ENCODE peak calls at places on chromosomes 3 and 15, in nine cellular contexts. F is bronchial epithelial cell, D is AG04450, M is astrocyte of the spinal cord, G is fibroblast of villous mesenchyme, C is adrenal gland, V is psoas muscle, Y is heart left ventricle, T is MCF 10A. A is an unnamed sample.

GRCh38 chr15:42133892-42134502 is 22.4 kb downstream of the PLA2G4F start:
- DNase-seq in T (peak; percentile 62), C (no peak), V (peak; percentile 77), M (no peak), Y (no peak), F (no peak), D (no peak), G (peak; percentile 21), A (no peak)

GRCh38 chr3:54188176-54188791 is 65.9 kb downstream of the CACNA2D3 start:
- DNase-seq in D (no peak), C (peak; percentile 52), F (peak; percentile 46), T (peak; percentile 82), V (no peak), Y (no peak), M (peak; percentile 34), G (peak; percentile 44), A (peak; percentile 4)

GRCh38 chr15:66948294-66948693 is 117.1 kb upstream of the SMAD3 start:
- DNase-seq in D (no peak), V (no peak), M (peak; percentile 31), T (peak; percentile 60), Y (no peak), G (no peak), C (peak; percentile 12), F (peak; percentile 8), A (no peak)

GRCh38 chr3:150216041-150216811 is 191.9 kb upstream of the TSC22D2 start:
- DNase-seq in D (no peak), Y (peak; percentile 73), M (peak; percentile 90), G (peak; percentile 51), F (peak; percentile 29), V (peak; percentile 71), C (no peak), T (peak; percentile 96), A (peak; percentile 53)

GRCh38 chr3:65039754-65040210 is 352.0 kb upstream of the ADAMTS9 start:
- DNase-seq in D (no peak), V (no peak), C (no peak), Y (no peak), F (no peak), T (peak; percentile 5), M (peak; percentile 82), G (no peak), A (no peak)

GRCh38 chr3:30871720-30872119 is 22.7 kb downstream of the GADL1 start:
- DNase-seq in V (no peak), G (no peak), Y (no peak), F (no peak), D (no peak), C (no peak), M (no peak), T (no peak), A (no peak)

GRCh38 chr3:192091831-192092230 is 630.9 kb downstream of the PYDC2 start:
- DNase-seq in Y (no peak), V (no peak), G (no peak), D (no peak), M (peak; percentile 27), F (peak; percentile 16), C (no peak), T (peak; percentile 20), A (no peak)

GRCh38 chr3:38102073-38102844 is 34.7 kb downstream of the ACAA1 start:
- DNase-seq in D (no peak), Y (no peak), G (no peak), F (peak; percentile 81), M (no peak), T (no peak), C (no peak), V (no peak), A (no peak)

GRCh38 chr3:167078070-167078622 is 302.0 kb downstream of the ZBBX start:
- DNase-seq in M (peak; percentile 17), G (no peak), D (no peak), T (peak; percentile 10), V (no peak), F (no peak), C (no peak), Y (no peak), A (no peak)

GRCh38 chr3:27544372-27544865 is 60.2 kb upstream of the SLC4A7 start:
- DNase-seq in D (no peak), V (no peak), C (no peak), F (peak; percentile 95), Y (no peak), T (peak; percentile 76), G (peak; percentile 62), M (peak; percentile 52), A (no peak)

GRCh38 chr15:88646951-88647350 is 8.1 kb downstream of the ISG20 start:
- DNase-seq in G (no peak), V (no peak), D (no peak), Y (no peak), T (no peak), C (peak; percentile 3), F (no peak), M (no peak), A (no peak)

DNA sequence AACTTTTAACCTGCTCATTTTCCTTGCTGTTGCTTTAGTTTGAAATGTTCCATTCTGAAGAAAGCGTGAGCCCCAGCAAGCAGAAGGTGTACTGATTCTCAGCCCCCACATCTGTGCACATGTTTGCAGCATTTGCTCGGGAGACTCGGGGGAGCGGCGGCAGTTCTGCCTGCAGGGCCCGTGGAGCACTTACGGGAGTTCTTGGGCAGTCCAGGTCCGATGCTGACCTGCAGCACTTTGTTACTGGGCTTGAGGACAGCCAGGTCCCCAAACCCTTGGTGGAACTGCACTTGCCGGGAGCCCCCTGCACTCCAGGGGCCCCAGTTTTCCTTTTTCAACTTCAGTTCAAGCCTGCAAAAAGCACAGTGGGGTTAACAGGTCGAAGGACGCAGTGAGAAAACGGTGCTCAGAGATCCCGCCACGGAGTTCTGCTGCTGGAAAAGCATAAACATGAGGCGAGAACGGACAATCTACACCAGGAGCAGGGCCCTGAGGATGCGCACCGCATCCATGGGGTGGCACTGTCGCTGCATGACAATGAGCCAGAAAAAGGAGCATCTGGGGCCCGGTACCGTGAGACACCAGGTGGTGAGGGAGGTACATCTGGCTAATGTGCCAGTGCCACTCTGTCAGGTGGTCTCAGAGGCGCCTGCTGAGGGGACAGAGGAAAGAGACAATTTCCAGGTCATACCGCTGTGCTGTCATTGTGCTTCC is 45.6 kb upstream of the LDHAL6B start:
- DNase-seq in T (peak; percentile 46), C (no peak), F (no peak), D (no peak), M (no peak), Y (no peak), G (no peak), V (no peak), A (no peak)
- TF ChIP-seq CTCF in T (peak; percentile 45), C (peak; percentile 63), F (peak; percentile 56), D (peak; percentile 70), M (peak; percentile 64), Y (peak; percentile 23), G (peak; percentile 73), V (peak; percentile 24), A (peak; percentile 50)

DNA sequence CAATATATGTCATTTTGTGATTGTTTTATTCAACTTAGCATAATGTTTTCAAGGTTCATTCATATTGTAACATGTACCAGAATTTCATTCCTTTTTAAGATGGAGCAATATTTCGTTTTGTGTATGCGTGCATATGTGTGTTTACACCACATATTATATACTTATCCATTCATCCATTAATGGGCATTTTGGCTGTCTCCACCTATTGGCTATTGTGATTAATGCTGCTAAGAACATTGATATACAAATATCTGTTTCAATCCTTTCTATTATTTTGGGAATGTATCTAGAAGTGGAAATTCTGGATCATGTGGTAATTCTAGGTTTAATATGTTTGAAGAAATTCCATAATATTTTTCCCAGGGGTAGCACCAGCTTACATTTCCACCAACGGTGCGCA is 403.9 kb upstream of the LMCD1 start:
- DNase-seq in T (no peak), F (no peak), G (no peak), M (no peak), Y (no peak), V (no peak), D (no peak), C (no peak), A (no peak)
- TF ChIP-seq CTCF in T (peak; percentile 17), F (no peak), G (no peak), M (no peak), Y (no peak), V (no peak), D (no peak), C (no peak), A (no peak)

DNA sequence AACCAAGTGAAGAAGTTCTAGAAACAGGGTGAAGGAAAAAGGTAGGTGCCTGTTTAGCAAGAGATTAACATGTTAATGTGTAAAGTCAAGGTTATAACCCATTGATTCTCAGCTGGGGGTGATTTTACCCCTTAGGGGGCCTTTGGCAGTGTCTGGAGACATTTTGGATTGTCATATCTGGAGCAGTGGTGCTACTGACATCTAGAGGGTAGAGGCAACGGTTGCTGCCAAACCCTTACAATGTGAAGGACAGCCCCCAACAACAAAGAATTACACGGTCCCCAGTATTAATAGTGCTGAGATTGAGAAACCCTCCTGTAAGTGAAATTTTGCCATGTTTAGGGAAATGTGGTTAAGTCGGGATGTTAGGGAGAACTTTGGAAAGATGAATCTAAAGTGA is 74.7 kb downstream of the CRYBG3 start:
- DNase-seq in D (no peak), G (no peak), T (peak; percentile 4), M (no peak), V (no peak), F (no peak), C (no peak), Y (no peak), A (no peak)
- TF ChIP-seq CTCF in D (no peak), G (no peak), T (no peak), M (no peak), V (no peak), F (no peak), C (no peak), Y (no peak), A (no peak)

GRCh38 chr3:66985336-66985920 is 12.7 kb upstream of the KBTBD8 start:
- DNase-seq in C (no peak), F (no peak), Y (no peak), V (no peak), T (no peak), M (no peak), D (no peak), G (peak; percentile 60), A (no peak)

GRCh38 chr3:66986406-66986805 is 11.7 kb upstream of the KBTBD8 start:
- DNase-seq in D (no peak), Y (no peak), M (no peak), G (no peak), T (no peak), C (no peak), F (no peak), V (no peak), A (no peak)

DNA sequence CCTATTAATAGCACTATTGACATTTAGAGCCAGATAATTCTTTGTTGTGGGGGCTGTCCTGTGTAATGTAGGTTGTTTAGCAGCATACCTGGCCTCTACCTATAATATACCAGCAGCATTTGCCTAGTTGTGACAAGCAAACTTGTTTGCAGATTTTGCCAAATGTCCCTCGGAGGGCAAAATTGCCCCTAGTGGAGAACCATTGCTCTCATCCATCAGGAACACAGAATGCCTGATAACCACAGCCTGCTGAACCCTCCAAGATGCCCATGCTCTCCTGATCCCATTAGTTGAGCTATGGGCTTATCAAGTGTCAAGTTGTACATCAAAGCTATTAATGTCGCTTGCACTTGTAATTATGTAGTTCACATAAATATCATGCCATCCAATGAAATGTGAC is 15.0 kb upstream of the KBTBD8 start:
- DNase-seq in G (no peak), Y (no peak), C (no peak), F (no peak), M (no peak), D (no peak), V (no peak), T (no peak), A (no peak)
- TF ChIP-seq CTCF in G (no peak), Y (no peak), C (no peak), F (no peak), M (no peak), D (peak; percentile 17), V (no peak), T (no peak), A (no peak)

A was measured in AG09319.